ENCODE peak calls at places on chromosomes 2 and 18, in nine cellular contexts. P is body of pancreas, X is sigmoid colon, F is tibial nerve, Q is GM23248, I is neural progenitor cell, A is stomach, K is H1, R is heart right ventricle. Z is an unnamed sample. For H3K4me1 and H3K36me3, the result is how much of the 10 kb centered on the place peaks cover.

GRCh38 chr2:32235315-32235714 is 29.4 kb downstream of the NLRC4 start:
- DNase-seq in Q (no peak), F (no peak), K (no peak), I (peak), A (no peak), X (no peak), P (no peak), R (no peak), Z (no peak)

GRCh38 chr2:29000481-29000880 is 19.4 kb downstream of the TOGARAM2 start:
- DNase-seq in P (peak), F (no peak), K (no peak), I (no peak), X (peak), Q (no peak), R (no peak), A (peak), Z (peak)

GRCh38 chr2:219545610-219546352 is 2.0 kb downstream of the TMEM198 start:
- DNase-seq in R (no peak), I (no peak), P (no peak), X (no peak), F (no peak), K (no peak), Q (no peak), A (no peak), Z (no peak)

GRCh38 chr2:226845717-226846116 is 9.9 kb downstream of the RHBDD1 start:
- DNase-seq in F (no peak), A (no peak), R (no peak), I (no peak), X (no peak), Q (no peak), K (no peak), P (no peak), Z (no peak)

GRCh38 chr18:23540867-23541266 is 37.6 kb downstream of the RMC1 start:
- DNase-seq in A (no peak), P (no peak), X (no peak), Q (no peak), F (no peak), I (no peak), K (no peak), R (no peak), Z (no peak)

GRCh38 chr2:131105950-131106801 is 1.0 kb downstream of the PLEKHB2 start:
- DNase-seq in A (peak), F (no peak), K (no peak), Q (peak), X (no peak), I (peak), P (peak), R (peak), Z (peak)

GRCh38 chr2:175690113-175690716 is 311.9 kb downstream of the LNPK start:
- DNase-seq in Q (peak), P (peak), X (no peak), R (peak), F (no peak), I (peak), A (no peak), K (peak), Z (peak)

GRCh38 chr2:239312081-239312501 is 88.7 kb downstream of the HDAC4 start:
- DNase-seq in P (no peak), F (no peak), Q (no peak), R (peak), I (no peak), A (peak), K (no peak), X (peak), Z (peak)

GRCh38 chr2:7722212-7722910 is 805.1 kb downstream of the RNF144A start:
- DNase-seq in I (no peak), Q (no peak), A (no peak), R (no peak), F (no peak), X (no peak), P (no peak), K (no peak), Z (no peak)

GRCh38 chr2:55912926-55913325 is 10.7 kb downstream of the EFEMP1 start:
- DNase-seq in K (no peak), A (no peak), I (no peak), P (no peak), F (no peak), Q (no peak), R (no peak), X (no peak), Z (no peak)

GRCh38 chr2:21183306-21183705 is 59.5 kb downstream of the TDRD15 start:
- DNase-seq in A (no peak), F (no peak), K (no peak), Q (no peak), I (no peak), R (no peak), P (no peak), X (no peak), Z (no peak)

GRCh38 chr2:58871469-58872142 is 630.5 kb upstream of the FANCL start:
- DNase-seq in R (no peak), X (no peak), K (no peak), I (peak), A (no peak), Q (peak), F (no peak), P (no peak), Z (no peak)

GRCh38 chr2:79576431-79576830 is 63.6 kb downstream of the CTNNA2 start:
- DNase-seq in K (no peak), I (no peak), R (no peak), A (no peak), P (no peak), X (no peak), F (no peak), Q (no peak), Z (no peak)

GRCh38 chr2:191693778-191694177 is 15.8 kb downstream of the NABP1 start:
- DNase-seq in P (no peak), X (no peak), R (no peak), F (no peak), Q (peak), A (no peak), I (no peak), K (no peak), Z (no peak)

GRCh38 chr2:149431337-149431736 is 101.0 kb downstream of the LYPD6 start:
- DNase-seq in K (no peak), I (no peak), R (no peak), P (no peak), A (no peak), F (no peak), X (no peak), Q (peak), Z (no peak)

GRCh38 chr2:30796723-30797122 is 10.5 kb downstream of the CAPN13 start:
- DNase-seq in P (peak), X (no peak), F (no peak), I (peak), R (no peak), K (no peak), Q (no peak), A (peak), Z (no peak)

GRCh38 chr18:76494541-76495403 is at the start of gene ZNF516:
- DNase-seq in R (no peak), I (peak), X (no peak), P (peak), A (peak), K (no peak), F (no peak), Q (peak), Z (peak)

GRCh38 chr2:10135296-10136089 is 13.0 kb downstream of the RRM2 start:
- DNase-seq in Q (peak), A (no peak), P (no peak), F (no peak), K (no peak), X (no peak), R (no peak), I (no peak), Z (no peak)

GRCh38 chr2:96157649-96158553 is 12.7 kb upstream of the DUSP2 start:
- DNase-seq in X (peak), F (no peak), K (no peak), I (no peak), Q (peak), R (no peak), A (no peak), P (no peak), Z (no peak)

GRCh38 chr2:45450633-45451032 is 160.4 kb downstream of the SRBD1 start:
- DNase-seq in Q (no peak), X (no peak), R (no peak), I (no peak), F (no peak), P (peak), K (no peak), A (no peak), Z (no peak)

GRCh38 chr2:45452866-45453265 is 158.2 kb downstream of the SRBD1 start:
- DNase-seq in P (no peak), I (no peak), A (no peak), Q (peak), R (peak), F (no peak), K (no peak), X (peak), Z (peak)

GRCh38 chr2:45446016-45446415 is 165.1 kb downstream of the SRBD1 start:
- DNase-seq in K (no peak), F (no peak), Q (no peak), I (no peak), A (no peak), P (peak), X (no peak), R (no peak), Z (no peak)

GRCh38 chr2:45444991-45445390 is 166.1 kb downstream of the SRBD1 start:
- DNase-seq in I (no peak), K (no peak), X (no peak), A (no peak), F (no peak), Q (peak), R (no peak), P (no peak), Z (no peak)

GRCh38 chr2:45448217-45448616 is 162.8 kb downstream of the SRBD1 start:
- DNase-seq in X (no peak), P (no peak), K (no peak), R (no peak), A (no peak), F (no peak), Q (no peak), I (no peak), Z (no peak)
- H3K4me1 ChIP-seq in X (under half), P (under half), K (under half), R (under half), A (under half), F (under half), Q (under half), I (under half), Z (under half)

GRCh38 chr2:230790981-230791380 is 73.8 kb upstream of the ITM2C start:
- DNase-seq in X (no peak), P (no peak), K (no peak), Q (no peak), R (no peak), I (no peak), A (no peak), F (no peak), Z (peak)
- H3K36me3 ChIP-seq in X (under half), P (under half), K (under half), Q (under half), R (under half), I (under half), A (under half), F (under half), Z (under half)

DNA sequence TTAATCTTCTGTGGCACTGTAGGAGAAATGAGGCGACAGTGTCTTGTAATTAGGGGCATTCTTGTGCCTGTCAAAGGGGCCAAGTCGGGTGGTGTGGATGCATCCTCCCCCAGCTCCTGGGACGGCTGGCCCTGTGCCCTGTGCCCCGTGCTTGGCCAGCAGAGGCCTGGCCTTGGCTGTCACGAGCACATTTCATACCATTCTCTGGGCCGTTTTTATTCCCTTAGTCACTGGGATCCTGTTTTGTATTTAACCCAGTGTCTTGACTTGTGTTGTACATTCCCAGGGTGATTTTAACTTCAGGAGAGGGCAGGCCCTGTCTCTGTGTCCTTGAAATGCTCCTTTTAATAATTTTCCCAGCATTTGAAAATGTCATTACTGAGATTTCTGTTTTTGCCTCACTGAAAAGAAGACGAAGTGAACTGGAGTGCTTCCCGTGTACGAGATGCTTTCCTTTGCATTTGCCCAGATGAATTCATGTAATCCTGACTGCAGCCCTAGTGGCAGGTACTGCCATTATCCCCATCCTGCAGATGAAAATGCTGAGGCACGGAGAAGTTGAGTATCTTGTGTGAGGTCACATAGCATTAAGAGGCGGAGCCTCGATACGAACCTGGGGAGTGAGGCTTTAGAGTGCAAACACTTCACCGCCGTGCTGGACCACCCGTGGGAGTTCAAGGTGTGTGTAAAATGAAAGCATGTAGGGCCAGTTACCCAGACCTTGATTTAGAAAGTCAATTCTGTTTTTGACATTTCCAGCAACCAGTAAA is 57.0 kb downstream of the SH3RF3 start:
- DNase-seq in Q (peak), P (peak), F (no peak), R (peak), X (peak), I (no peak), A (no peak), K (no peak), Z (peak)
- H3K27ac ChIP-seq in Q (peak), P (peak), F (no peak), R (peak), X (peak), I (no peak), A (peak), K (no peak), Z (peak)

DNA sequence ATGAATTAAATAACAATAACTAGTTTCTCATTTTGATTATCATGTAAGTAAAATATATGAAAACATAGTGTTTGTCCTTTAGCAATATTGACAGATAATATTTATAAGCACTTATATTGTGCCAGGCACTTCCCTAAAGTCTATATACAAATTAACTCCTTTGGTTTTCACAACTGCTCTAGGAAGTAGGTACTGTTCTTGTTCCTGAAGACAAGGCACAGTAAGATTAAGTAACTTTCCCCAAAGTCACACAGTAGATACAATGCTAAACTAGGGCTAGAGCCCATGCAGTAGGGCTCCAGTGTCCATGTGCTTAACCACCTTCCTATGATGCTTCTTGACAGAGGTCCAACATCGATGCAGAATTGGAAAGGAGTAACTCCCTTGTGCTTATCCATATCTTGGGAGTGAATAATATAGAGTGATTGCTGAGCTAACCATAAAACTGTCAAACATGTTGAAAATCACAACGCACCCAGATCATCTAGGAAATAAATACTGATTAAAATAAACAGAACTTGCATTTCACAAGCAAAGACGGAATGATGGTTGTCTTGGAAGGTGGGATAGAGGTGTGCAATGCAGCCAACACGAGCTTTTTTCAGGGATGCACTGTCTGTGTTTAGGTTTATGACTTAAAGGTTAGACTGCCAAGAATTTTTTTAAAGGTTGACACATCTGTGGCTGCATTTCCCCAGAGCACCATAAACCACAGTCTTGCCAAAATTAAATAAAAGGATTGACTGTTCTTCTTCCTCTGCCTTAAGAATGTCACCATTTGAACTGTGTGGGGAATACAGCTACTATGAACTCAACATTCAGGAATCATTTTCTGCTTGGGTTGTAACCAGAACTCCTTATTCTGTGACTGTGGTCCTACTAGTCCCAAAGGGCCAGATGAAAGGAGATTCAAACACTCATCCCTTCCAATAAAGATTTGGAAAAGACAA is 80.8 kb downstream of the ANKRD44 start:
- DNase-seq in K (no peak), R (no peak), A (no peak), X (no peak), I (no peak), F (no peak), P (no peak), Q (peak), Z (no peak)
- H3K4me1 ChIP-seq in K (under half), R (under half), A (under half), X (under half), I (under half), F (under half), P (under half), Q (under half), Z (under half)

DNA sequence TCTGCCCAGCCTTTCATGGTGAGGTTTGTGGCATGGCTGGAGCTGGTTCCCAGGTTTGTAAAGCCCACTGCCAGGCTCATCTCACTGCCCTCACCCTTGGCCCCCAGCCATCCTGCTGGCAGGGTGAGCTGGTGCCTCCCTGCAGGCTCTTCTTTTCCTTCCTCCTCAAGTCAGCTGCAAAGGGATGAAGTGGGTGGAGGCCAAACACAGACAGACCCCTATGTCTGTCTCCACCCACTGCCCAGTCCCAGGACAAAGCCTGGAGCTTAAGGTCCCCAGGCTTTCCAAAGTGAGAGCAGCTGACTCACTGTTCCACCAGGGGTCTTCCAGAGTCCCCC is 92.0 kb downstream of the TNS1 start:
- DNase-seq in P (no peak), A (no peak), K (no peak), R (no peak), Q (no peak), F (no peak), I (no peak), X (peak), Z (no peak)
- H3K36me3 ChIP-seq in P (under half), A (under half), K (under half), R (under half), Q (under half), F (under half), I (under half), X (under half), Z (under half)

GRCh38 chr18:28063181-28063790 is 113.6 kb downstream of the CDH2 start:
- DNase-seq in F (no peak), R (no peak), P (no peak), Q (peak), X (no peak), K (no peak), I (no peak), A (no peak), Z (no peak)

GRCh38 chr18:28065793-28066186 is 111.1 kb downstream of the CDH2 start:
- DNase-seq in P (no peak), A (no peak), K (no peak), X (no peak), R (no peak), F (no peak), Q (peak), I (no peak), Z (no peak)

GRCh38 chr18:28062446-28062845 is 114.5 kb downstream of the CDH2 start:
- DNase-seq in R (no peak), K (no peak), A (no peak), I (no peak), P (no peak), X (no peak), Q (peak), F (no peak), Z (no peak)

GRCh38 chr18:28067346-28067745 is 109.6 kb downstream of the CDH2 start:
- DNase-seq in R (no peak), P (no peak), X (no peak), A (no peak), F (no peak), Q (no peak), K (no peak), I (no peak), Z (no peak)

GRCh38 chr18:28065031-28065792 is 111.7 kb downstream of the CDH2 start:
- DNase-seq in R (no peak), I (peak), K (no peak), P (no peak), F (no peak), Q (peak), X (no peak), A (no peak), Z (no peak)
- H3K27ac ChIP-seq in R (no peak), I (no peak), K (no peak), P (no peak), F (no peak), Q (peak), X (no peak), A (no peak), Z (no peak)

GRCh38 chr2:240918258-240919091 is 12.3 kb downstream of the CROCC2 start:
- DNase-seq in F (peak), A (no peak), K (no peak), I (no peak), X (peak), Q (no peak), P (peak), R (peak), Z (peak)

GRCh38 chr2:240917009-240917683 is 11.0 kb downstream of the CROCC2 start:
- DNase-seq in Q (no peak), K (no peak), R (no peak), I (no peak), P (peak), X (peak), A (no peak), F (no peak), Z (no peak)

GRCh38 chr2:240919161-240919781 is 13.1 kb downstream of the CROCC2 start:
- DNase-seq in K (no peak), F (peak), I (no peak), X (peak), A (peak), P (peak), R (peak), Q (no peak), Z (peak)

GRCh38 chr2:240916571-240917008 is 10.5 kb downstream of the CROCC2 start:
- DNase-seq in R (peak), P (peak), K (no peak), X (peak), F (peak), A (no peak), Q (peak), I (peak), Z (no peak)

GRCh38 chr2:240917684-240918257 is 11.6 kb downstream of the CROCC2 start:
- DNase-seq in A (no peak), R (peak), P (peak), F (peak), X (peak), K (no peak), I (no peak), Q (peak), Z (peak)
- H3K4me1 ChIP-seq in A (under half), R (under half), P (under half), F (half or more), X (under half), K (under half), I (under half), Q (under half), Z (half or more)

GRCh38 chr2:241048949-241049343 is 50.5 kb downstream of the SNED1 start:
- DNase-seq in K (no peak), X (peak), I (no peak), A (no peak), P (no peak), R (no peak), Q (no peak), F (no peak), Z (peak)
- H3K36me3 ChIP-seq in K (under half), X (under half), I (under half), A (half or more), P (under half), R (under half), Q (under half), F (under half), Z (under half)